ENCODE peak calls at places on chromosomes 7 and 10, in eight cellular contexts. One of them, this sample, is unnamed.

GRCh38 chr7:3404490-3404889 is 103.4 kb downstream of the SDK1 start:
- DNase-seq in sigmoid colon: no peak
- DNase-seq in BE2C: peak; percentile 16
- DNase-seq in spleen: no peak
- DNase-seq in psoas muscle: no peak
- DNase-seq in PC-3: peak; percentile 74
- DNase-seq in IMR-90: peak; percentile 56
- DNase-seq in pancreas: no peak
- DNase-seq in this sample: no peak

GRCh38 chr10:129958118-129958685 is 5.9 kb downstream of the EBF3 start:
- DNase-seq in PC-3: no peak
- DNase-seq in spleen: no peak
- DNase-seq in psoas muscle: no peak
- DNase-seq in BE2C: no peak
- DNase-seq in IMR-90: no peak
- DNase-seq in pancreas: no peak
- DNase-seq in sigmoid colon: peak; percentile 54
- DNase-seq in this sample: peak; percentile 59

GRCh38 chr10:55065185-55065584 is 264.2 kb upstream of the PCDH15 start:
- DNase-seq in pancreas: no peak
- DNase-seq in psoas muscle: no peak
- DNase-seq in spleen: no peak
- DNase-seq in BE2C: no peak
- DNase-seq in sigmoid colon: no peak
- DNase-seq in IMR-90: no peak
- DNase-seq in PC-3: peak; percentile 35
- DNase-seq in this sample: no peak

GRCh38 chr7:27405780-27406179 is 163.2 kb downstream of the EVX1 start:
- DNase-seq in pancreas: no peak
- DNase-seq in PC-3: no peak
- DNase-seq in sigmoid colon: no peak
- DNase-seq in psoas muscle: no peak
- DNase-seq in IMR-90: no peak
- DNase-seq in spleen: no peak
- DNase-seq in BE2C: no peak
- DNase-seq in this sample: no peak

GRCh38 chr7:2522780-2523433 is 3.3 kb downstream of the LFNG start:
- DNase-seq in psoas muscle: no peak
- DNase-seq in PC-3: peak; percentile 37
- DNase-seq in IMR-90: no peak
- DNase-seq in pancreas: peak; percentile 49
- DNase-seq in spleen: no peak
- DNase-seq in BE2C: peak; percentile 65
- DNase-seq in sigmoid colon: no peak
- DNase-seq in this sample: peak; percentile 72

GRCh38 chr10:43843331-43844101 is 194.8 kb upstream of the ZNF32 start:
- DNase-seq in pancreas: no peak
- DNase-seq in PC-3: no peak
- DNase-seq in psoas muscle: peak; percentile 76
- DNase-seq in sigmoid colon: peak; percentile 85
- DNase-seq in spleen: no peak
- DNase-seq in IMR-90: peak; percentile 86
- DNase-seq in BE2C: peak; percentile 47
- DNase-seq in this sample: peak; percentile 76

GRCh38 chr7:82050792-82051191 is 280.9 kb upstream of the HGF start:
- DNase-seq in IMR-90: peak; percentile 87
- DNase-seq in spleen: no peak
- DNase-seq in pancreas: no peak
- DNase-seq in psoas muscle: no peak
- DNase-seq in sigmoid colon: no peak
- DNase-seq in BE2C: peak; percentile 34
- DNase-seq in PC-3: peak; percentile 23
- DNase-seq in this sample: peak; percentile 23

GRCh38 chr10:15253951-15254807 is 85.7 kb upstream of the NMT2 start:
- DNase-seq in PC-3: no peak
- DNase-seq in BE2C: no peak
- DNase-seq in sigmoid colon: no peak
- DNase-seq in spleen: no peak
- DNase-seq in pancreas: peak; percentile 28
- DNase-seq in psoas muscle: no peak
- DNase-seq in IMR-90: no peak
- DNase-seq in this sample: no peak

GRCh38 chr7:14582010-14582409 is 320.5 kb downstream of the DGKB start:
- DNase-seq in spleen: no peak
- DNase-seq in psoas muscle: no peak
- DNase-seq in PC-3: no peak
- DNase-seq in pancreas: no peak
- DNase-seq in BE2C: no peak
- DNase-seq in IMR-90: no peak
- DNase-seq in sigmoid colon: no peak
- DNase-seq in this sample: no peak

GRCh38 chr10:112961609-112962008 is 11.6 kb downstream of the TCF7L2 start:
- DNase-seq in spleen: no peak
- DNase-seq in IMR-90: no peak
- DNase-seq in sigmoid colon: peak; percentile 27
- DNase-seq in psoas muscle: no peak
- DNase-seq in PC-3: no peak
- DNase-seq in BE2C: no peak
- DNase-seq in pancreas: no peak
- DNase-seq in this sample: no peak

GRCh38 chr7:12162420-12163113 is 48.5 kb upstream of the TMEM106B start:
- DNase-seq in psoas muscle: no peak
- DNase-seq in PC-3: peak; percentile 90
- DNase-seq in IMR-90: peak; percentile 78
- DNase-seq in spleen: no peak
- DNase-seq in pancreas: no peak
- DNase-seq in BE2C: no peak
- DNase-seq in sigmoid colon: no peak
- DNase-seq in this sample: no peak

GRCh38 chr7:18177815-18178660 is 150.4 kb upstream of the PRPS1L1 start:
- DNase-seq in BE2C: no peak
- DNase-seq in pancreas: no peak
- DNase-seq in IMR-90: no peak
- DNase-seq in PC-3: peak; percentile 95
- DNase-seq in spleen: peak; percentile 83
- DNase-seq in sigmoid colon: no peak
- DNase-seq in psoas muscle: no peak
- DNase-seq in this sample: peak; percentile 84

GRCh38 chr7:118918556-118918955 is 694.1 kb downstream of the ANKRD7 start:
- DNase-seq in pancreas: no peak
- DNase-seq in psoas muscle: no peak
- DNase-seq in PC-3: peak; percentile 42
- DNase-seq in sigmoid colon: no peak
- DNase-seq in IMR-90: peak; percentile 5
- DNase-seq in spleen: no peak
- DNase-seq in BE2C: no peak
- DNase-seq in this sample: peak; percentile 10

GRCh38 chr7:33781167-33781566 is 124.2 kb upstream of the BMPER start:
- DNase-seq in sigmoid colon: no peak
- DNase-seq in BE2C: no peak
- DNase-seq in IMR-90: no peak
- DNase-seq in spleen: no peak
- DNase-seq in psoas muscle: no peak
- DNase-seq in PC-3: no peak
- DNase-seq in pancreas: no peak
- DNase-seq in this sample: no peak

GRCh38 chr7:70072220-70072619 is 473.9 kb downstream of the AUTS2 start:
- DNase-seq in BE2C: no peak
- DNase-seq in PC-3: no peak
- DNase-seq in IMR-90: peak; percentile 3
- DNase-seq in psoas muscle: no peak
- DNase-seq in pancreas: no peak
- DNase-seq in spleen: no peak
- DNase-seq in sigmoid colon: no peak
- DNase-seq in this sample: peak; percentile 51

GRCh38 chr7:158244873-158245723 is 342.5 kb downstream of the PTPRN2 start:
- DNase-seq in psoas muscle: no peak
- DNase-seq in BE2C: no peak
- DNase-seq in IMR-90: no peak
- DNase-seq in sigmoid colon: peak; percentile 46
- DNase-seq in pancreas: no peak
- DNase-seq in spleen: peak; percentile 56
- DNase-seq in PC-3: no peak
- DNase-seq in this sample: no peak

GRCh38 chr7:26910221-26910620 is 45.8 kb upstream of the SKAP2 start:
- DNase-seq in spleen: peak; percentile 82
- DNase-seq in sigmoid colon: no peak
- DNase-seq in psoas muscle: no peak
- DNase-seq in PC-3: peak; percentile 78
- DNase-seq in BE2C: no peak
- DNase-seq in pancreas: no peak
- DNase-seq in IMR-90: peak; percentile 36
- DNase-seq in this sample: no peak

GRCh38 chr10:78613132-78613531 is 455.6 kb upstream of the ZMIZ1 start:
- DNase-seq in BE2C: no peak
- DNase-seq in pancreas: no peak
- DNase-seq in spleen: no peak
- DNase-seq in PC-3: no peak
- DNase-seq in IMR-90: no peak
- DNase-seq in psoas muscle: no peak
- DNase-seq in sigmoid colon: no peak
- DNase-seq in this sample: no peak

GRCh38 chr10:48535416-48536225 is 69.3 kb downstream of the ARHGAP22 start:
- DNase-seq in psoas muscle: no peak
- DNase-seq in spleen: peak; percentile 57
- DNase-seq in sigmoid colon: no peak
- DNase-seq in pancreas: no peak
- DNase-seq in PC-3: peak; percentile 34
- DNase-seq in BE2C: no peak
- DNase-seq in IMR-90: no peak
- DNase-seq in this sample: no peak

GRCh38 chr10:114458955-114459354 is 54.7 kb upstream of the AFAP1L2 start:
- DNase-seq in PC-3: peak; percentile 47
- DNase-seq in BE2C: peak; percentile 63
- DNase-seq in IMR-90: peak; percentile 4
- DNase-seq in spleen: peak; percentile 78
- DNase-seq in psoas muscle: peak; percentile 45
- DNase-seq in sigmoid colon: peak; percentile 68
- DNase-seq in pancreas: peak; percentile 55
- DNase-seq in this sample: peak; percentile 52

GRCh38 chr10:69353981-69354635 is 62.6 kb downstream of the TACR2 start:
- DNase-seq in psoas muscle: no peak
- DNase-seq in sigmoid colon: no peak
- DNase-seq in spleen: no peak
- DNase-seq in pancreas: no peak
- DNase-seq in IMR-90: no peak
- DNase-seq in BE2C: no peak
- DNase-seq in PC-3: no peak
- DNase-seq in this sample: no peak

DNA sequence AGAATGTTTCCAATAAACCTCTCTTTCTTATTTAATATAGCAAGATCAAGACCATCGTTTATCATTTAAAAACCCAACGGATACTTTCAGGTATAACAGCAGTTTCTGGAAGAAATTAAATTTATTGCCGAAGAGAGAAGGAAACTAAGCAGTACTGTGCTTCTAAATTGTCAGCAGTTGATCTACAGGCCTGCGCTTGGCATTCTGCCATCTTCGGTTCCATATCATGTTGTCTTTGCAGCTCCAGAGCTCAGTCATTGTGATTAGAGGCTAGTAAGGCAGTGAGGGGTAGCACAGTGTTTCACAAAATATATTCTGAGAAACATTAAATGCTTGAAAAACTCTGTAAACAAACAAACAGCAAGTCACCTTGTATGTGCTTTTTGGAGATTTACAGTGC is 301.3 kb downstream of the REEP3 start:
- DNase-seq in spleen: no peak
- DNase-seq in PC-3: no peak
- DNase-seq in psoas muscle: no peak
- DNase-seq in pancreas: no peak
- DNase-seq in IMR-90: no peak
- DNase-seq in BE2C: peak; percentile 62
- DNase-seq in sigmoid colon: no peak
- DNase-seq in this sample: no peak
- H3K9me3 ChIP-seq in spleen: peaks cover 7% of the 10 kb centered on the region
- H3K9me3 ChIP-seq in PC-3: peaks cover 14% of the 10 kb centered on the region
- H3K9me3 ChIP-seq in psoas muscle: peaks cover 10% of the 10 kb centered on the region
- H3K9me3 ChIP-seq in pancreas: no peaks in the 10 kb centered on the region
- H3K9me3 ChIP-seq in IMR-90: no peaks in the 10 kb centered on the region
- H3K9me3 ChIP-seq in BE2C: no peaks in the 10 kb centered on the region
- H3K9me3 ChIP-seq in sigmoid colon: no peaks in the 10 kb centered on the region
- H3K9me3 ChIP-seq in this sample: no peaks in the 10 kb centered on the region

GRCh38 chr10:99859585-99859984 is 77.1 kb downstream of the ABCC2 start:
- DNase-seq in spleen: no peak
- DNase-seq in IMR-90: no peak
- DNase-seq in BE2C: peak; percentile 29
- DNase-seq in pancreas: no peak
- DNase-seq in sigmoid colon: no peak
- DNase-seq in PC-3: peak; percentile 26
- DNase-seq in psoas muscle: no peak
- DNase-seq in this sample: peak; percentile 55
- TF ChIP-seq CTCF in spleen: peak; percentile 17
- TF ChIP-seq CTCF in IMR-90: peak; percentile 25
- TF ChIP-seq CTCF in BE2C: peak; percentile 47
- TF ChIP-seq CTCF in pancreas: peak; percentile 11
- TF ChIP-seq CTCF in sigmoid colon: no peak
- TF ChIP-seq CTCF in PC-3: peak; percentile 52
- TF ChIP-seq CTCF in psoas muscle: no peak
- TF ChIP-seq CTCF in this sample: peak; percentile 46

DNA sequence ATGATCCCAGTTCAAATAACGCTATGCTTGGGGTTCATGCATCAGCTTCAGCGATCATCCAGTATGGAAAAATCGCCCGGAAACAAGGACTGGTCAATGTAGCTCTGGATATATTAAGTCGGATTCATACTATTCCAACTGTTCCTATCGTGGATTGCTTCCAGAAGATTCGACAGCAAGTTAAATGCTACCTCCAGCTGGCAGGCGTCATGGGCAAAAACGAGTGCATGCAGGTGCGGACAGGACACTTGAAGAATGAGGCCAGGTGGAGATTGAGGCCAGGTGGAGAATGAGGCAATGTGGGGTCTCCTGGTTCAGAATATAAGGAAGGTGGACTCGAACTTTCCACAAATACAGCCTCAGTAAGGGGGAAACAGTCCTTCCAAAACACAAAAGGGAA is 105.8 kb downstream of the TRRAP start:
- DNase-seq in BE2C: no peak
- DNase-seq in pancreas: no peak
- DNase-seq in PC-3: no peak
- DNase-seq in spleen: no peak
- DNase-seq in sigmoid colon: no peak
- DNase-seq in IMR-90: no peak
- DNase-seq in psoas muscle: no peak
- DNase-seq in this sample: no peak
- H3K36me3 ChIP-seq in BE2C: peaks cover 79% of the 10 kb centered on the region
- H3K36me3 ChIP-seq in pancreas: peaks cover 5% of the 10 kb centered on the region
- H3K36me3 ChIP-seq in PC-3: peaks cover 55% of the 10 kb centered on the region
- H3K36me3 ChIP-seq in spleen: peaks cover 9% of the 10 kb centered on the region
- H3K36me3 ChIP-seq in sigmoid colon: peaks cover 40% of the 10 kb centered on the region
- H3K36me3 ChIP-seq in IMR-90: peaks cover 62% of the 10 kb centered on the region
- H3K36me3 ChIP-seq in psoas muscle: peaks cover 13% of the 10 kb centered on the region
- H3K36me3 ChIP-seq in this sample: peaks cover 84% of the 10 kb centered on the region

DNA sequence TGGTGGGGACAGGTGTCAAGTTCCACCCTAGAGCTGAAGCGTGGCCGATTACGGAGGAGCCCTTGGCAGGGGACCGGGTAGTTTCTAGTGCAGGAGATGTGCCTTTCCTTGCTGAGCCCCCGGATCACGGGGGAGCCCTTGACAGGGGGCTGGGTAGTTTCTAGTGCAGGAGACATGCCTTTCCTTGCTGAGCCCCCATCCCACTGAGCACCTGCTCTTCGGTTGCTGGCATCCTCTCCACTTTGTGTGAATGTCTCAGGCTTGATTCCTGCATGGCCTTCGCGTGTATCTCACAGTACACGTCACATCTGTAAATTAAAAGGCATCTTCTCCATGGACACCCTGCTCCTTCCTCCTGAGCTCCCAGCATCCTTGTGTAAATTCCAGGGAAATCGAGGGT is 263.5 kb downstream of the ADARB2 start:
- DNase-seq in pancreas: no peak
- DNase-seq in IMR-90: no peak
- DNase-seq in sigmoid colon: no peak
- DNase-seq in spleen: no peak
- DNase-seq in BE2C: no peak
- DNase-seq in PC-3: no peak
- DNase-seq in psoas muscle: no peak
- DNase-seq in this sample: no peak
- H3K9me3 ChIP-seq in pancreas: no peaks in the 10 kb centered on the region
- H3K9me3 ChIP-seq in IMR-90: peaks cover 52% of the 10 kb centered on the region
- H3K9me3 ChIP-seq in sigmoid colon: no peaks in the 10 kb centered on the region
- H3K9me3 ChIP-seq in spleen: no peaks in the 10 kb centered on the region
- H3K9me3 ChIP-seq in BE2C: no peaks in the 10 kb centered on the region
- H3K9me3 ChIP-seq in PC-3: no peaks in the 10 kb centered on the region
- H3K9me3 ChIP-seq in psoas muscle: no peaks in the 10 kb centered on the region
- H3K9me3 ChIP-seq in this sample: no peaks in the 10 kb centered on the region